ENCODE peak calls at places on chromosomes 1 and 21, in four cellular contexts. D is A549, X is upper lobe of left lung, H is heart left ventricle. A is an unnamed sample.
A peak's percentile ranks its signal among the peaks of the same experiment; 100 is the strongest.

GRCh38 chr1:36653850-36654249 is 171.1 kb upstream of the CSF3R start:
- ATAC-seq in H (peak; percentile 87), X (peak; percentile 12), D (no peak), A (no peak)

GRCh38 chr1:8318436-8318835 is 522 bp downstream of the SLC45A1 start:
- ATAC-seq in D (no peak), H (no peak), X (no peak), A (peak; percentile 2)

GRCh38 chr21:33418686-33419085 is 15.5 kb downstream of the IFNGR2 start:
- ATAC-seq in X (no peak), H (peak; percentile 75), D (no peak), A (peak; percentile 69)

GRCh38 chr21:44583800-44584147 is 3.4 kb upstream of the KRTAP10-5 start:
- ATAC-seq in H (no peak), X (no peak), D (peak; percentile 54), A (no peak)

GRCh38 chr21:46024983-46025860 is 43.7 kb downstream of the COL6A1 start:
- ATAC-seq in X (no peak), H (no peak), D (no peak), A (no peak)

GRCh38 chr21:35933466-35933865 is 126.9 kb downstream of the SETD4 start:
- ATAC-seq in D (peak; percentile 64), H (peak; percentile 75), X (peak; percentile 67), A (peak; percentile 83)

GRCh38 chr1:115217150-115218033 is 120.7 kb downstream of the NGF start:
- ATAC-seq in H (peak; percentile 35), D (no peak), X (no peak), A (peak; percentile 39)

GRCh38 chr1:7383671-7384070 is 387.4 kb upstream of the VAMP3 start:
- ATAC-seq in X (no peak), D (no peak), H (no peak), A (no peak)

GRCh38 chr1:29022615-29023014 is 101.1 kb downstream of the TMEM200B start:
- ATAC-seq in H (no peak), D (no peak), X (no peak), A (no peak)

GRCh38 chr1:214551052-214551435 is 358 bp downstream of the PTPN14 start:
- ATAC-seq in H (peak; percentile 32), X (peak; percentile 28), D (peak; percentile 61), A (peak; percentile 16)

GRCh38 chr1:214553142-214553710 is 1.8 kb upstream of the PTPN14 start:
- ATAC-seq in D (no peak), X (no peak), H (no peak), A (no peak)

GRCh38 chr1:214551436-214552173 is at the start of gene PTPN14:
- ATAC-seq in X (peak; percentile 93), H (peak; percentile 91), D (peak; percentile 84), A (peak; percentile 92)

GRCh38 chr1:214550339-214551051 is 907 bp downstream of the PTPN14 start:
- ATAC-seq in X (no peak), H (no peak), D (peak; percentile 4), A (no peak)

GRCh38 chr1:214552174-214552608 is 789 bp upstream of the PTPN14 start:
- ATAC-seq in D (peak; percentile 30), H (peak; percentile 59), X (peak; percentile 91), A (peak; percentile 55)
- TF ChIP-seq POLR2A in D (peak; percentile 19), H (no peak), X (no peak), A (no peak)

DNA sequence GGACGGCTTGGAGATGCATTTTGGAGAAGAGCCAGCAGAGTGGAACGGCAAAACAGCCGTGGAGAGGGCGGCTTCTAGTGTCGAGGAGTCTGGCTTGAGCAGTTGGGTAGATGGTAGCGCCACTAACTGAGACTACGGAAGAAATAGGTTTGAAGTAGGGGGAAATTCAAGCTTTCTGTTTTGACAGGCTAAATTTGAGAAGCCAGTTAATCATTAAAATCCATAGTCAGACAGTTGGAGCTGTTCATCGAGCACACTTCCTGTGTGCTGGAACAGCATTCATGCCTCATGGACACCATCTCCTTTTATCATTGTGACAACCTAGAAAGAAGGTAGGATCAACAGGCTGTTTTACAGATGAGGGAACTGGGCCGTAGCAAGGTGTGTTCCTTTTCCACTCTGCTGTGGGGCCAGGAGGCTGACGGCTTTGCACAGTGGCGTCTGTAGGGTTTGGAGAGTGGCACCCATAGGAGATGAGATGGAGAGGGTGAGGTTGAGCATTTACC is 3.4 kb upstream of the PKLR start:
- ATAC-seq in H (no peak), X (no peak), D (no peak), A (no peak)
- TF ChIP-seq POLR2A in H (no peak), X (no peak), D (no peak), A (no peak)

GRCh38 chr1:33349778-33350610 is 29.1 kb upstream of the A3GALT2 start:
- ATAC-seq in X (peak; percentile 95), D (peak; percentile 79), H (peak; percentile 85), A (peak; percentile 90)
- TF ChIP-seq POLR2A in X (no peak), D (peak; percentile 75), H (peak; percentile 79), A (peak; percentile 45)

GRCh38 chr1:84988588-84988987 is 8.3 kb downstream of the MCOLN2 start:
- ATAC-seq in H (no peak), X (no peak), D (no peak), A (no peak)
- TF ChIP-seq POLR2A in H (no peak), X (no peak), D (no peak), A (no peak)

GRCh38 chr1:179882253-179883039 is at the start of gene TOR1AIP1:
- ATAC-seq in X (peak; percentile 98), D (peak; percentile 82), H (peak; percentile 95), A (peak; percentile 96)

GRCh38 chr1:179883739-179884138 is 1.7 kb downstream of the TOR1AIP1 start:
- ATAC-seq in H (no peak), D (no peak), X (no peak), A (no peak)

GRCh38 chr1:179879797-179880196 is 2.2 kb upstream of the TOR1AIP2 start:
- ATAC-seq in D (no peak), X (no peak), H (no peak), A (no peak)

GRCh38 chr1:179883040-179883501 is 986 bp downstream of the TOR1AIP1 start:
- ATAC-seq in X (no peak), D (no peak), H (no peak), A (no peak)

DNA sequence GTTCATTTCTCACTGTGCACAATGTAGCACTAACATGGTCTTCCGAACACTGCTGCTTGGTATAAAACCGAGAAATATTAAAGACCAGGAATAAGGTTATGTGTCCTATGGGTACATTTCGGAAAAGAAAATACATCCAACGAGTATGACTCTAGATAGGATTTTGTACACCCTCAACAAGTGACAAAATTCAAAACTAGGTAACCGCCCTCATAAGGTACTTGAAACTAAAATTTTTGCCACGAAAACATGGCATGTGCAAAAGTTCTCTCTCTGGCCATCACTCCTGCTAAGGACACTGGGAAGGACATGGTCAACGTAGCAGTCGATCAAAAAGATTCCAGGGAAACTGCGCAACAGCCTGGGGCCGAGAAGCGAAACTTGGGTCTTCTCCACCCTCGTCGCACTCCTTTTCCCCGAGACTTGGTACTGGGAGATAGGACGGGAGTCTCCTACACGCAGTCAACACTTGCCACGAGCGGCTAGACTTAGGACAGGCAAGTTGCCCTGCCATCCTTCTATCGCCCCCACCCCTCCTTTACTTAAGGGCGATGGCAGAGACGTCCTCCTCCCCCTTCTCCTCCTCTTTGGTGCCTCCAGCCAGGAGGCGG is 338 bp upstream of the TOR1AIP1 start:
- ATAC-seq in H (peak; percentile 42), X (no peak), D (peak; percentile 89), A (peak; percentile 45)
- TF ChIP-seq POLR2A in H (no peak), X (no peak), D (no peak), A (no peak)

GRCh38 chr1:226108935-226109828 is 46.7 kb downstream of the H3-3A start:
- ATAC-seq in H (peak; percentile 57), D (peak; percentile 65), X (peak; percentile 52), A (peak; percentile 29)

GRCh38 chr1:226111109-226111864 is 48.8 kb downstream of the H3-3A start:
- ATAC-seq in X (no peak), D (no peak), H (peak; percentile 19), A (no peak)

GRCh38 chr1:226109829-226110248 is 47.3 kb downstream of the H3-3A start:
- ATAC-seq in D (peak; percentile 90), X (peak; percentile 91), H (peak; percentile 86), A (peak; percentile 95)

GRCh38 chr1:226111865-226112395 is 49.4 kb downstream of the H3-3A start:
- ATAC-seq in H (no peak), X (no peak), D (no peak), A (no peak)

DNA sequence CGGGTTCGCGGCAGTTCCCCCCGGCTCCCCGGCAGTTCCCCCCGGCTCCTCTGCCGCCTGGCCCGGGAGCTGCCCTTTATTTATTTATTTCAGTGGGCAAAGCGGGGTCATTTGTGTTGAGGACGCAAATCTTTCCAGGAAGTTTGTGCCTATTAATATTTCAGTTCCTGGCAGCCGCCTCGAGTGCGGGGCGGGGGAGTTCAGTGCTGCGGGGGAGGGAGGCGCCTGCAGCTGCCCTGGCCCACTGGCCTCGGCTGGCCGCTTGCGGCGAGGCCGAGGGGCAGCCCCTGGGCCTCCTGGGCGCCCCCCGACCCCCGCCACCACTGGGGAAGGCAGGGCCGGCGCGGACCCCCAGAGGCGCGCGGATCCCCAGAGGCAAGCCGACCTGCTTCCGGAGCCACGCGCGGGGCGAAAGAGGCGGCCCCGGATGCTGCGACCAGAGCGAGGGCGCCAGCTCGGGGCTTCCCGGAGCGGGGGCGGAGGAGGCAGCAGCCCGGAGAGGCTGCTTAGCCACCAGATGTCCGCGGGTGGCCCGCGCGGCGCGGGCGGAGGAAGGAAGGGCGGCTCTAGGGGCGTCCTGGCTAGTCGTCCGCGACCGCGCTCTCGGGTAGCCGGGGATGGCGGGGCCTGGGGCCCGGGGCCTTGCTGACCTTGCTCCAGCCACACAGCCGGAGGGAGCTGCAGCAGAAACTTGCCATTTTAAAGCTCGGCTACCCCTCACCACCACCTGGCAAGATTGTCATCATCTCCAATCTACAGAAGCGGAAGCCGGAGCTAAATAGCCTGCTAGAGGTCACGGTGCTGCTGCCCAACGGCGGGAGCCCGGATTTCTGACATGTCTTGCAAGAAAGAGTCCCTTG is 48.0 kb downstream of the H3-3A start:
- ATAC-seq in H (peak; percentile 75), D (peak; percentile 60), X (peak; percentile 75), A (peak; percentile 74)
- TF ChIP-seq POLR2A in H (peak; percentile 74), D (no peak), X (peak; percentile 11), A (peak; percentile 34)

GRCh38 chr1:942411-942821 is 16.6 kb downstream of the NOC2L start:
- ATAC-seq in D (peak; percentile 4), H (no peak), X (no peak), A (no peak)

GRCh38 chr1:943545-944340 is 15.3 kb downstream of the NOC2L start:
- ATAC-seq in X (no peak), H (no peak), D (no peak), A (no peak)

GRCh38 chr1:944341-945325 is 14.4 kb downstream of the NOC2L start:
- ATAC-seq in D (no peak), H (peak; percentile 44), X (peak; percentile 13), A (no peak)

GRCh38 chr1:941588-942383 is 17.3 kb downstream of the NOC2L start:
- ATAC-seq in H (peak; percentile 45), D (peak; percentile 5), X (no peak), A (peak; percentile 62)

GRCh38 chr1:942864-943533 is 16.1 kb downstream of the NOC2L start:
- ATAC-seq in H (peak; percentile 2), X (peak; percentile 6), D (peak; percentile 19), A (peak; percentile 13)
- TF ChIP-seq POLR2A in H (no peak), X (no peak), D (peak; percentile 16), A (no peak)